ENCODE peak calls at places on chromosome 7, in five cellular contexts. One of them, this sample, is unnamed.

GRCh38 chr7:50648076-50648475 is 82.9 kb upstream of the DDC start:
- DNase-seq in activated gamma-delta T cell treated with Interleukin-2 at 50 U/mL for 16 hours: no peak
- DNase-seq in H4: no peak
- DNase-seq in GM23248: no peak
- DNase-seq in RWPE1: no peak
- DNase-seq in this sample: no peak

GRCh38 chr7:137898839-137899681 is 52.3 kb upstream of the DGKI start:
- DNase-seq in activated gamma-delta T cell treated with Interleukin-2 at 50 U/mL for 16 hours: peak
- DNase-seq in H4: peak
- DNase-seq in GM23248: peak
- DNase-seq in RWPE1: peak
- DNase-seq in this sample: peak

GRCh38 chr7:597348-598178 is 77.9 kb upstream of the PDGFA start:
- DNase-seq in activated gamma-delta T cell treated with Interleukin-2 at 50 U/mL for 16 hours: no peak
- DNase-seq in H4: no peak
- DNase-seq in GM23248: no peak
- DNase-seq in RWPE1: no peak
- DNase-seq in this sample: no peak

GRCh38 chr7:149776305-149776704 is 2.9 kb upstream of the ZNF467 start:
- DNase-seq in activated gamma-delta T cell treated with Interleukin-2 at 50 U/mL for 16 hours: no peak
- DNase-seq in H4: peak
- DNase-seq in GM23248: no peak
- DNase-seq in RWPE1: no peak
- DNase-seq in this sample: no peak

GRCh38 chr7:134419085-134419484 is 39.8 kb downstream of the AKR1B1 start:
- DNase-seq in activated gamma-delta T cell treated with Interleukin-2 at 50 U/mL for 16 hours: no peak
- DNase-seq in H4: no peak
- DNase-seq in GM23248: no peak
- DNase-seq in RWPE1: no peak
- DNase-seq in this sample: no peak

GRCh38 chr7:156379242-156380070 is 261.1 kb upstream of the RNF32 start:
- DNase-seq in activated gamma-delta T cell treated with Interleukin-2 at 50 U/mL for 16 hours: no peak
- DNase-seq in H4: no peak
- DNase-seq in GM23248: no peak
- DNase-seq in RWPE1: no peak
- DNase-seq in this sample: no peak

GRCh38 chr7:150949971-150950491 is 28.1 kb downstream of the KCNH2 start:
- DNase-seq in activated gamma-delta T cell treated with Interleukin-2 at 50 U/mL for 16 hours: no peak
- DNase-seq in H4: no peak
- DNase-seq in GM23248: no peak
- DNase-seq in RWPE1: no peak
- DNase-seq in this sample: no peak

GRCh38 chr7:121001932-121002754 is 13.6 kb downstream of the CPED1 start:
- DNase-seq in activated gamma-delta T cell treated with Interleukin-2 at 50 U/mL for 16 hours: no peak
- DNase-seq in H4: no peak
- DNase-seq in GM23248: no peak
- DNase-seq in RWPE1: no peak
- DNase-seq in this sample: no peak

GRCh38 chr7:157976406-157976805 is 611.2 kb downstream of the PTPRN2 start:
- DNase-seq in activated gamma-delta T cell treated with Interleukin-2 at 50 U/mL for 16 hours: no peak
- DNase-seq in H4: no peak
- DNase-seq in GM23248: no peak
- DNase-seq in RWPE1: no peak
- DNase-seq in this sample: no peak

GRCh38 chr7:123594813-123595241 is 6.8 kb upstream of the ASB15 start:
- DNase-seq in activated gamma-delta T cell treated with Interleukin-2 at 50 U/mL for 16 hours: no peak
- DNase-seq in H4: peak
- DNase-seq in GM23248: peak
- DNase-seq in RWPE1: no peak
- DNase-seq in this sample: no peak

GRCh38 chr7:106777666-106778299 is 87.3 kb upstream of the PIK3CG start:
- DNase-seq in activated gamma-delta T cell treated with Interleukin-2 at 50 U/mL for 16 hours: no peak
- DNase-seq in H4: no peak
- DNase-seq in GM23248: no peak
- DNase-seq in RWPE1: no peak
- DNase-seq in this sample: no peak

GRCh38 chr7:47991741-47992311 is 12.4 kb upstream of the HUS1 start:
- DNase-seq in activated gamma-delta T cell treated with Interleukin-2 at 50 U/mL for 16 hours: peak
- DNase-seq in H4: peak
- DNase-seq in GM23248: peak
- DNase-seq in RWPE1: peak
- DNase-seq in this sample: peak